ENCODE peak calls at places on chromosome 4, in five cellular contexts. U is Karpas-422; N is brain microvascular endothelial cell; P is naive thymus-derived CD4-positive, alpha-beta T cell; S is AG04450. Q is an unnamed sample.

GRCh38 chr4:27050731-27051130 is 190.1 kb downstream of the STIM2 start:
- DNase-seq in P (no peak), S (no peak), N (no peak), U (no peak), Q (no peak)

GRCh38 chr4:119209077-119209476 is 3.4 kb upstream of the USP53 start:
- DNase-seq in U (no peak), N (peak), P (no peak), S (peak), Q (no peak)

GRCh38 chr4:88823058-88823919 is 125.7 kb upstream of the NAP1L5 start:
- DNase-seq in P (peak), U (no peak), S (peak), N (peak), Q (peak)

GRCh38 chr4:42671431-42672194 is 14.7 kb upstream of the ATP8A1 start:
- DNase-seq in U (no peak), S (no peak), P (peak), N (no peak), Q (peak)

GRCh38 chr4:4631150-4631549 is 89.3 kb upstream of the STX18 start:
- DNase-seq in U (no peak), S (no peak), P (no peak), N (no peak), Q (no peak)

GRCh38 chr4:141066690-141067089 is 66.6 kb downstream of the RNF150 start:
- DNase-seq in S (no peak), P (no peak), N (no peak), U (no peak), Q (no peak)

GRCh38 chr4:78056265-78057129 is 626 bp upstream of the FRAS1 start:
- DNase-seq in P (peak), N (peak), S (no peak), U (no peak), Q (peak)

GRCh38 chr4:152591361-152591760 is 55.5 kb upstream of the FBXW7 start:
- DNase-seq in U (no peak), N (peak), S (no peak), P (peak), Q (no peak)

GRCh38 chr4:8192748-8193738 is 6.0 kb upstream of the SH3TC1 start:
- DNase-seq in P (peak), S (no peak), U (peak), N (peak), Q (peak)

GRCh38 chr4:106312997-106313522 is 2.9 kb downstream of the TBCK start:
- DNase-seq in U (no peak), N (no peak), S (no peak), P (no peak), Q (no peak)
- H3K4me3 ChIP-seq in U (no peak), N (no peak), S (no peak), P (no peak), Q (no peak)

GRCh38 chr4:46992338-46992737 is 1.0 kb downstream of the GABRA4 start:
- DNase-seq in P (no peak), U (no peak), N (no peak), S (no peak), Q (no peak)

GRCh38 chr4:46994007-46994405 is 625 bp upstream of the GABRA4 start:
- DNase-seq in S (no peak), N (no peak), P (no peak), U (no peak), Q (no peak)

GRCh38 chr4:46993075-46994006 is at the start of gene GABRA4:
- DNase-seq in N (no peak), U (no peak), S (no peak), P (no peak), Q (no peak)
- H3K4me3 ChIP-seq in N (peak), U (no peak), S (peak), P (no peak), Q (no peak)

GRCh38 chr4:104044369-104044768 is 324.6 kb upstream of the TACR3 start:
- DNase-seq in U (no peak), P (no peak), N (no peak), S (no peak), Q (no peak)
- H3K4me3 ChIP-seq in U (no peak), P (no peak), N (no peak), S (no peak), Q (no peak)

DNA sequence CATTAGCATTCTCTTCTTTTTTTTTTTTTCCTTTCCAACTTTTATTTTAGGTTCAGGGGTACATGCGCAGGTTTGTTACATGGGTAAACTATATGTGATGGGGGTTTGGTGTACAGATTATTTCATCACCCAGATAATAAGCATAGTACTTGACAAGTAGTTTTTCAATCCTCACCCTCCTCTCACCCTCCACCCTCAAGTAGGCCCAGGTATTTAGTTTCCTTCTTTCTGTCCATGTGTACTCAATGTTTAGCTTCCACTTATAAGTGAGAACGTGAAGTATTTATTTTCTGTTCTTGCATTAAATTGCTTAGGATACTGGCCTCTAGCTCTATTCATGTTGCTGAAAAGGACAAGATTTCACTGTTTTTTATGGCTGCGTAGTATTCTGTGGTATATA is 140.8 kb upstream of the PGRMC2 start:
- DNase-seq in N (no peak), P (no peak), U (no peak), S (no peak), Q (no peak)
- H3K4me3 ChIP-seq in N (no peak), P (no peak), U (peak), S (no peak), Q (no peak)

GRCh38 chr4:142150483-142150882 is 514.1 kb downstream of the IL15 start:
- DNase-seq in P (no peak), U (no peak), S (no peak), N (no peak), Q (no peak)

GRCh38 chr4:142158980-142159379 is 522.6 kb downstream of the IL15 start:
- DNase-seq in U (no peak), S (no peak), N (no peak), P (no peak), Q (no peak)

GRCh38 chr4:142160509-142160908 is 524.1 kb downstream of the IL15 start:
- DNase-seq in N (no peak), S (no peak), P (no peak), U (no peak), Q (no peak)

GRCh38 chr4:142156246-142156645 is 519.9 kb downstream of the IL15 start:
- DNase-seq in N (no peak), S (no peak), P (no peak), U (no peak), Q (no peak)

DNA sequence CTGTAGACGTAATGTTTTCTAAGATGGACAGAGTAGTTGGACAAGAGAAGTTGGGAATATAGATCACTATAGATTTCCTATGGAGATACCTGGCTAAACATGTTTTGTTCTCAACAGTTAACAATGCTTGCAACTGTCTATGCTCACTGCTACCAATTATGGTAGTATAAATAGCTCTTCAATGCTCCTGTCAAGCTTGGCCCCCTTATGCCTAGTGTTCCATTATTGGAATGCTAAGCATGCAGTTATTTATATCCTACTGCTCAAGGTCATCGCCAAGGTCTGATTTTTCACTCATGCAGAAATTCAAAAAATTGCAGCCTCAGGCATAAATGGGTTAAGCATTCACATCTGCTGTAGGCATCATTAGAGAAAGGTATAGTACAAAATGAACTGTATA is 519.0 kb downstream of the IL15 start:
- DNase-seq in N (no peak), P (no peak), S (no peak), U (no peak), Q (no peak)
- H3K4me3 ChIP-seq in N (no peak), P (no peak), S (no peak), U (no peak), Q (no peak)

GRCh38 chr4:1864076-1865008 is 6.9 kb upstream of the NSD2 start:
- DNase-seq in S (no peak), U (no peak), P (no peak), N (no peak), Q (no peak)

GRCh38 chr4:1863297-1864033 is 7.5 kb upstream of the LETM1 start:
- DNase-seq in P (no peak), S (no peak), U (no peak), N (no peak), Q (no peak)

GRCh38 chr4:1862961-1863296 is 7.0 kb upstream of the LETM1 start:
- DNase-seq in N (no peak), U (no peak), P (no peak), S (no peak), Q (no peak)

GRCh38 chr4:1859389-1859753 is 3.4 kb upstream of the LETM1 start:
- DNase-seq in P (no peak), S (no peak), U (no peak), N (no peak), Q (no peak)

GRCh38 chr4:1862055-1862911 is 6.3 kb upstream of the LETM1 start:
- DNase-seq in N (no peak), U (peak), S (no peak), P (peak), Q (no peak)
- H3K4me3 ChIP-seq in N (peak), U (peak), S (no peak), P (peak), Q (no peak)

GRCh38 chr4:48490680-48491513 is 845 bp downstream of the ZAR1 start:
- DNase-seq in P (no peak), U (no peak), S (no peak), N (no peak), Q (no peak)

GRCh38 chr4:48493485-48494100 is 3.5 kb downstream of the ZAR1 start:
- DNase-seq in N (no peak), P (no peak), S (no peak), U (no peak), Q (no peak)

GRCh38 chr4:48491514-48492176 is 1.6 kb downstream of the ZAR1 start:
- DNase-seq in S (no peak), P (no peak), U (no peak), N (no peak), Q (no peak)

GRCh38 chr4:48489683-48490011 is 405 bp upstream of the ZAR1 start:
- DNase-seq in N (no peak), P (no peak), S (no peak), U (no peak), Q (no peak)

DNA sequence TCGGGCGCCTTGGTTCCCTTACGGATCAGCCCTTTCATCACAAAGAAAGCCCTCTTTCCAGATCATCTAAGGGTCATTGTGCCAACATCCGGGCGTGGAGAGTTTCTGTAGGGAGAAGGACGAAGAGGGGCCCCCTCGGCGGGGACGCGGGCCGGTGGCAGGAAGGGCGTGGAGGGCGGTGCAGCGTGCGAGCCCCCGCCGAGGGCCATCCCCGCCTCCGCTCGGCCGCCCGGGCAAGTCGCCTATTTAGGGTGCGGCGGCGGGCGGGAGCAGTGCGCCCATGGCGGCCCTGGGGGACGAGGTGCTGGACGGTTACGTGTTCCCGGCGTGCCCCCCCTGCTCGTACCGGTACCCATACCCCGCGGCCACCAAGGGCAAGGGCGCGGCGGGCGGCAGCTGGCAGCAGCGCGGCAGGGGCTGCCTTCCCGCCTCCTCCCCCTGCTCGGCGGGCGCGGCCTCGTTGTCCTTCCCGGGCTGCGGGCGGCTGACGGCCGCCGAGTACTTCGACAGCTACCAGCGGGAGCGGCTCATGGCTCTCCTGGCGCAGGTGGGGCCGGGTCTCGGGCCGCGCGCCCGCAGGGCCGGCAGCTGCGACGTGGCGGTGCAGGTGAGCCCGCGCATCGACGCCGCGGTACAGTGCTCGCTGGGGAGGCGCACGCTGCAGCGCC is at the start of gene ZAR1:
- DNase-seq in U (no peak), N (no peak), P (no peak), S (no peak), Q (no peak)
- H3K4me3 ChIP-seq in U (no peak), N (peak), P (no peak), S (peak), Q (no peak)